ENCODE peak calls at places on chromosome 11, in nine cellular contexts. One of them, this sample, is unnamed.
A peak's percentile ranks its signal among the peaks of the same experiment; 100 is the strongest.

GRCh38 chr11:267491-267994 is 10.7 kb upstream of the NLRP6 start:
- DNase-seq in mammary epithelial cell: peak; percentile 12
- DNase-seq in astrocyte: no peak
- DNase-seq in fibroblast of lung: no peak
- DNase-seq in neural progenitor cell: no peak
- DNase-seq in keratinocyte: no peak
- DNase-seq in GM12878: peak; percentile 35
- DNase-seq in hepatocyte: no peak
- DNase-seq in GM23248: peak; percentile 29
- DNase-seq in this sample: no peak

GRCh38 chr11:67504950-67505561 is at the start of gene PITPNM1:
- DNase-seq in mammary epithelial cell: peak; percentile 49
- DNase-seq in astrocyte: peak; percentile 6
- DNase-seq in fibroblast of lung: peak; percentile 40
- DNase-seq in neural progenitor cell: peak; percentile 86
- DNase-seq in keratinocyte: no peak
- DNase-seq in GM12878: no peak
- DNase-seq in hepatocyte: peak; percentile 86
- DNase-seq in GM23248: peak; percentile 69
- DNase-seq in this sample: no peak

GRCh38 chr11:131240421-131240820 is 130.0 kb upstream of the NTM start:
- DNase-seq in mammary epithelial cell: no peak
- DNase-seq in astrocyte: peak; percentile 12
- DNase-seq in fibroblast of lung: no peak
- DNase-seq in neural progenitor cell: no peak
- DNase-seq in keratinocyte: no peak
- DNase-seq in GM12878: no peak
- DNase-seq in hepatocyte: no peak
- DNase-seq in GM23248: no peak
- DNase-seq in this sample: no peak

GRCh38 chr11:560305-561147 is at the start of the genes LMNTD2 and RASSF7:
- DNase-seq in mammary epithelial cell: peak; percentile 85
- DNase-seq in astrocyte: peak; percentile 39
- DNase-seq in fibroblast of lung: peak; percentile 64
- DNase-seq in neural progenitor cell: peak; percentile 98
- DNase-seq in keratinocyte: no peak
- DNase-seq in GM12878: peak; percentile 60
- DNase-seq in hepatocyte: peak; percentile 98
- DNase-seq in GM23248: peak; percentile 89
- DNase-seq in this sample: no peak

GRCh38 chr11:74546752-74547151 is 45.6 kb upstream of the POLD3 start:
- DNase-seq in mammary epithelial cell: peak; percentile 94
- DNase-seq in astrocyte: no peak
- DNase-seq in fibroblast of lung: no peak
- DNase-seq in neural progenitor cell: no peak
- DNase-seq in keratinocyte: peak; percentile 61
- DNase-seq in GM12878: no peak
- DNase-seq in hepatocyte: peak; percentile 51
- DNase-seq in GM23248: no peak
- DNase-seq in this sample: no peak

GRCh38 chr11:10603721-10604297 is 35.3 kb upstream of the LYVE1 start:
- DNase-seq in mammary epithelial cell: no peak
- DNase-seq in astrocyte: no peak
- DNase-seq in fibroblast of lung: no peak
- DNase-seq in neural progenitor cell: no peak
- DNase-seq in keratinocyte: no peak
- DNase-seq in GM12878: no peak
- DNase-seq in hepatocyte: no peak
- DNase-seq in GM23248: no peak
- DNase-seq in this sample: no peak

GRCh38 chr11:9138612-9139579 is 47.5 kb upstream of the SCUBE2 start:
- DNase-seq in mammary epithelial cell: peak; percentile 96
- DNase-seq in astrocyte: peak; percentile 89
- DNase-seq in fibroblast of lung: peak; percentile 83
- DNase-seq in neural progenitor cell: no peak
- DNase-seq in keratinocyte: peak; percentile 81
- DNase-seq in GM12878: no peak
- DNase-seq in hepatocyte: peak; percentile 10
- DNase-seq in GM23248: peak; percentile 93
- DNase-seq in this sample: no peak

GRCh38 chr11:933002-933820 is 7.5 kb downstream of the AP2A2 start:
- DNase-seq in mammary epithelial cell: no peak
- DNase-seq in astrocyte: peak; percentile 42
- DNase-seq in fibroblast of lung: peak; percentile 32
- DNase-seq in neural progenitor cell: no peak
- DNase-seq in keratinocyte: no peak
- DNase-seq in GM12878: no peak
- DNase-seq in hepatocyte: no peak
- DNase-seq in GM23248: peak; percentile 35
- DNase-seq in this sample: no peak

GRCh38 chr11:17597770-17598169 is 50.7 kb downstream of the OTOG start:
- DNase-seq in mammary epithelial cell: no peak
- DNase-seq in astrocyte: no peak
- DNase-seq in fibroblast of lung: no peak
- DNase-seq in neural progenitor cell: no peak
- DNase-seq in keratinocyte: no peak
- DNase-seq in GM12878: no peak
- DNase-seq in hepatocyte: no peak
- DNase-seq in GM23248: no peak
- DNase-seq in this sample: no peak

GRCh38 chr11:45941285-45941684 is 18.8 kb downstream of the LARGE2 start:
- DNase-seq in mammary epithelial cell: no peak
- DNase-seq in astrocyte: no peak
- DNase-seq in fibroblast of lung: no peak
- DNase-seq in neural progenitor cell: no peak
- DNase-seq in keratinocyte: no peak
- DNase-seq in GM12878: no peak
- DNase-seq in hepatocyte: no peak
- DNase-seq in GM23248: no peak
- DNase-seq in this sample: no peak

GRCh38 chr11:47961383-47961782 is 19.0 kb upstream of the PTPRJ start:
- DNase-seq in mammary epithelial cell: no peak
- DNase-seq in astrocyte: no peak
- DNase-seq in fibroblast of lung: no peak
- DNase-seq in neural progenitor cell: peak; percentile 18
- DNase-seq in keratinocyte: no peak
- DNase-seq in GM12878: no peak
- DNase-seq in hepatocyte: no peak
- DNase-seq in GM23248: no peak
- DNase-seq in this sample: no peak

GRCh38 chr11:61671527-61671926 is 8.7 kb upstream of the DAGLA start:
- DNase-seq in mammary epithelial cell: no peak
- DNase-seq in astrocyte: no peak
- DNase-seq in fibroblast of lung: no peak
- DNase-seq in neural progenitor cell: peak; percentile 68
- DNase-seq in keratinocyte: no peak
- DNase-seq in GM12878: no peak
- DNase-seq in hepatocyte: peak; percentile 73
- DNase-seq in GM23248: peak; percentile 34
- DNase-seq in this sample: no peak

GRCh38 chr11:36417154-36417553 is 92.9 kb downstream of the TRAF6 start:
- DNase-seq in mammary epithelial cell: no peak
- DNase-seq in astrocyte: no peak
- DNase-seq in fibroblast of lung: no peak
- DNase-seq in neural progenitor cell: no peak
- DNase-seq in keratinocyte: no peak
- DNase-seq in GM12878: no peak
- DNase-seq in hepatocyte: no peak
- DNase-seq in GM23248: no peak
- DNase-seq in this sample: no peak

GRCh38 chr11:1652778-1653540 is 23.4 kb downstream of the KRTAP5-5 start:
- DNase-seq in mammary epithelial cell: peak; percentile 20
- DNase-seq in astrocyte: peak; percentile 6
- DNase-seq in fibroblast of lung: peak; percentile 47
- DNase-seq in neural progenitor cell: peak; percentile 85
- DNase-seq in keratinocyte: no peak
- DNase-seq in GM12878: no peak
- DNase-seq in hepatocyte: peak; percentile 85
- DNase-seq in GM23248: peak; percentile 75
- DNase-seq in this sample: no peak

GRCh38 chr11:69730500-69730899 is 26.7 kb upstream of the FGF19 start:
- DNase-seq in mammary epithelial cell: no peak
- DNase-seq in astrocyte: no peak
- DNase-seq in fibroblast of lung: no peak
- DNase-seq in neural progenitor cell: no peak
- DNase-seq in keratinocyte: no peak
- DNase-seq in GM12878: no peak
- DNase-seq in hepatocyte: no peak
- DNase-seq in GM23248: no peak
- DNase-seq in this sample: no peak

GRCh38 chr11:125132071-125132470 is 20.6 kb upstream of the TMEM218 start:
- DNase-seq in mammary epithelial cell: no peak
- DNase-seq in astrocyte: no peak
- DNase-seq in fibroblast of lung: no peak
- DNase-seq in neural progenitor cell: no peak
- DNase-seq in keratinocyte: no peak
- DNase-seq in GM12878: no peak
- DNase-seq in hepatocyte: no peak
- DNase-seq in GM23248: no peak
- DNase-seq in this sample: no peak

GRCh38 chr11:13291794-13292193 is 14.2 kb downstream of the BMAL1 start:
- DNase-seq in mammary epithelial cell: no peak
- DNase-seq in astrocyte: no peak
- DNase-seq in fibroblast of lung: peak; percentile 54
- DNase-seq in neural progenitor cell: no peak
- DNase-seq in keratinocyte: no peak
- DNase-seq in GM12878: no peak
- DNase-seq in hepatocyte: no peak
- DNase-seq in GM23248: peak; percentile 45
- DNase-seq in this sample: no peak

GRCh38 chr11:97657852-97658251 is 1268.0 kb downstream of the JRKL start:
- DNase-seq in mammary epithelial cell: no peak
- DNase-seq in astrocyte: no peak
- DNase-seq in fibroblast of lung: no peak
- DNase-seq in neural progenitor cell: no peak
- DNase-seq in keratinocyte: no peak
- DNase-seq in GM12878: no peak
- DNase-seq in hepatocyte: no peak
- DNase-seq in GM23248: no peak
- DNase-seq in this sample: no peak

GRCh38 chr11:97656356-97656755 is 1266.5 kb downstream of the JRKL start:
- DNase-seq in mammary epithelial cell: no peak
- DNase-seq in astrocyte: no peak
- DNase-seq in fibroblast of lung: no peak
- DNase-seq in neural progenitor cell: no peak
- DNase-seq in keratinocyte: no peak
- DNase-seq in GM12878: no peak
- DNase-seq in hepatocyte: no peak
- DNase-seq in GM23248: no peak
- DNase-seq in this sample: no peak
- H3K9me3 ChIP-seq in mammary epithelial cell: no peaks in the 10 kb centered on the region
- H3K9me3 ChIP-seq in astrocyte: no peaks in the 10 kb centered on the region
- H3K9me3 ChIP-seq in fibroblast of lung: no peaks in the 10 kb centered on the region
- H3K9me3 ChIP-seq in neural progenitor cell: no peaks in the 10 kb centered on the region
- H3K9me3 ChIP-seq in keratinocyte: no peaks in the 10 kb centered on the region
- H3K9me3 ChIP-seq in GM12878: no peaks in the 10 kb centered on the region
- H3K9me3 ChIP-seq in hepatocyte: no peaks in the 10 kb centered on the region
- H3K9me3 ChIP-seq in GM23248: no peaks in the 10 kb centered on the region
- H3K9me3 ChIP-seq in this sample: no peaks in the 10 kb centered on the region

GRCh38 chr11:110000045-110000502 is 93.1 kb upstream of the ZC3H12C start:
- DNase-seq in mammary epithelial cell: peak; percentile 73
- DNase-seq in astrocyte: peak; percentile 99
- DNase-seq in fibroblast of lung: peak; percentile 98
- DNase-seq in neural progenitor cell: no peak
- DNase-seq in keratinocyte: no peak
- DNase-seq in GM12878: peak; percentile 92
- DNase-seq in hepatocyte: peak; percentile 62
- DNase-seq in GM23248: peak; percentile 96
- DNase-seq in this sample: no peak

GRCh38 chr11:110000858-110001257 is 92.3 kb upstream of the ZC3H12C start:
- DNase-seq in mammary epithelial cell: no peak
- DNase-seq in astrocyte: peak; percentile 36
- DNase-seq in fibroblast of lung: peak; percentile 18
- DNase-seq in neural progenitor cell: no peak
- DNase-seq in keratinocyte: no peak
- DNase-seq in GM12878: no peak
- DNase-seq in hepatocyte: no peak
- DNase-seq in GM23248: no peak
- DNase-seq in this sample: no peak

GRCh38 chr11:109994896-109995295 is 98.3 kb upstream of the ZC3H12C start:
- DNase-seq in mammary epithelial cell: no peak
- DNase-seq in astrocyte: no peak
- DNase-seq in fibroblast of lung: no peak
- DNase-seq in neural progenitor cell: peak; percentile 8
- DNase-seq in keratinocyte: no peak
- DNase-seq in GM12878: no peak
- DNase-seq in hepatocyte: no peak
- DNase-seq in GM23248: no peak
- DNase-seq in this sample: no peak

GRCh38 chr11:109996060-109996459 is 97.1 kb upstream of the ZC3H12C start:
- DNase-seq in mammary epithelial cell: no peak
- DNase-seq in astrocyte: no peak
- DNase-seq in fibroblast of lung: no peak
- DNase-seq in neural progenitor cell: no peak
- DNase-seq in keratinocyte: no peak
- DNase-seq in GM12878: no peak
- DNase-seq in hepatocyte: no peak
- DNase-seq in GM23248: no peak
- DNase-seq in this sample: no peak

DNA sequence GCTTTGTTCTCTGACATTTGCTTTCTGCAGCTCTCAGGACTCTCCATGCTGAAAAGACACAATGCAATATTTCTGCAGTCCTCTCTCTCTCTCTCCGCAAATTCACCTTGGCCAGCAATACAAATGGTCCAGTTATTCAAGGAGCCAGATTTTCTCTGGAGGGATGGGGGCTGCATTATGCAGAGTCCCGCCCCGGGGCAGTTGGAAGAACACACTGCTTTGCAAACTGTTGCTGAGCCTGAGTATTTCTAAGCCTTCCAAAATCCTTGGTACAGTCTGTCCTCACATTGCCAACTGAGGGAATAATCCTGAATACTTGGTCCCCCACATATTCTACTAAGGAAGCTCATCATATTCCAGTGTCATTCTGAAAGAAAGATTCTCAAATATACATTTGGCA is 94.3 kb upstream of the ZC3H12C start:
- DNase-seq in mammary epithelial cell: no peak
- DNase-seq in astrocyte: no peak
- DNase-seq in fibroblast of lung: no peak
- DNase-seq in neural progenitor cell: no peak
- DNase-seq in keratinocyte: no peak
- DNase-seq in GM12878: no peak
- DNase-seq in hepatocyte: no peak
- DNase-seq in GM23248: no peak
- DNase-seq in this sample: no peak
- TF ChIP-seq EZH2 in mammary epithelial cell: no peak
- TF ChIP-seq EZH2 in astrocyte: no peak
- TF ChIP-seq EZH2 in fibroblast of lung: no peak
- TF ChIP-seq EZH2 in neural progenitor cell: no peak
- TF ChIP-seq EZH2 in keratinocyte: no peak
- TF ChIP-seq EZH2 in GM12878: no peak
- TF ChIP-seq EZH2 in hepatocyte: no peak
- TF ChIP-seq EZH2 in GM23248: no peak
- TF ChIP-seq EZH2 in this sample: no peak

GRCh38 chr11:19199037-19199436 is 2.7 kb downstream of the CSRP3 start:
- DNase-seq in mammary epithelial cell: no peak
- DNase-seq in astrocyte: no peak
- DNase-seq in fibroblast of lung: no peak
- DNase-seq in neural progenitor cell: no peak
- DNase-seq in keratinocyte: no peak
- DNase-seq in GM12878: no peak
- DNase-seq in hepatocyte: no peak
- DNase-seq in GM23248: no peak
- DNase-seq in this sample: no peak
- H3K27ac ChIP-seq in mammary epithelial cell: no peak overlapping the region
- H3K27ac ChIP-seq in astrocyte: no peak overlapping the region
- H3K27ac ChIP-seq in fibroblast of lung: no peak overlapping the region
- H3K27ac ChIP-seq in neural progenitor cell: no peak overlapping the region
- H3K27ac ChIP-seq in keratinocyte: no peak overlapping the region
- H3K27ac ChIP-seq in GM12878: no peak overlapping the region
- H3K27ac ChIP-seq in hepatocyte: peak overlapping the region; percentile 38
- H3K27ac ChIP-seq in GM23248: no peak overlapping the region
- H3K27ac ChIP-seq in this sample: no peak overlapping the region

GRCh38 chr11:77267910-77268309 is 33.6 kb downstream of the GDPD4 start:
- DNase-seq in mammary epithelial cell: peak; percentile 51
- DNase-seq in astrocyte: peak; percentile 83
- DNase-seq in fibroblast of lung: peak; percentile 74
- DNase-seq in neural progenitor cell: no peak
- DNase-seq in keratinocyte: no peak
- DNase-seq in GM12878: no peak
- DNase-seq in hepatocyte: no peak
- DNase-seq in GM23248: peak; percentile 84
- DNase-seq in this sample: no peak
- H3K9me3 ChIP-seq in mammary epithelial cell: no peaks in the 10 kb centered on the region
- H3K9me3 ChIP-seq in astrocyte: no peaks in the 10 kb centered on the region
- H3K9me3 ChIP-seq in fibroblast of lung: no peaks in the 10 kb centered on the region
- H3K9me3 ChIP-seq in neural progenitor cell: no peaks in the 10 kb centered on the region
- H3K9me3 ChIP-seq in keratinocyte: no peaks in the 10 kb centered on the region
- H3K9me3 ChIP-seq in GM12878: no peaks in the 10 kb centered on the region
- H3K9me3 ChIP-seq in hepatocyte: no peaks in the 10 kb centered on the region
- H3K9me3 ChIP-seq in GM23248: no peaks in the 10 kb centered on the region
- H3K9me3 ChIP-seq in this sample: no peaks in the 10 kb centered on the region

This sample was measured in SK-N-MC.